ENCODE peak calls at places on chromosomes 3 and 15, in eight cellular contexts. K is suprapubic skin, T is A549, E is colonic mucosa, Y is psoas muscle, N is heart left ventricle, S is HCT116, M is esophagus squamous epithelium. R is an unnamed sample.

GRCh38 chr3:11096266-11097135 is 57.8 kb upstream of the HRH1 start:
- DNase-seq in T (peak; percentile 73), S (peak; percentile 74), M (no peak), Y (peak; percentile 77), N (peak; percentile 87), K (peak; percentile 81), E (peak; percentile 38), R (peak; percentile 85)

GRCh38 chr3:168034152-168034928 is 61.4 kb downstream of the GOLIM4 start:
- DNase-seq in S (no peak), T (no peak), M (no peak), Y (no peak), K (no peak), E (no peak), N (no peak), R (no peak)

GRCh38 chr15:67296188-67296587 is 41.6 kb downstream of the IQCH start:
- DNase-seq in T (no peak), Y (no peak), M (no peak), N (no peak), K (no peak), S (no peak), E (no peak), R (no peak)

GRCh38 chr3:47533481-47533880 is 20.0 kb upstream of the ELP6 start:
- DNase-seq in K (no peak), N (no peak), M (no peak), S (no peak), Y (no peak), T (no peak), E (no peak), R (no peak)

GRCh38 chr15:29636140-29636539 is 186.1 kb downstream of the TJP1 start:
- DNase-seq in K (no peak), M (no peak), T (no peak), N (no peak), Y (no peak), E (peak; percentile 56), S (no peak), R (peak; percentile 71)

GRCh38 chr15:88708256-88709054 is 69.6 kb downstream of the ISG20 start:
- DNase-seq in N (no peak), E (no peak), S (no peak), T (no peak), M (no peak), K (peak; percentile 44), Y (no peak), R (no peak)

GRCh38 chr3:27165348-27165747 is 203.8 kb downstream of the NEK10 start:
- DNase-seq in K (no peak), T (no peak), E (no peak), S (no peak), N (no peak), Y (no peak), M (no peak), R (no peak)

GRCh38 chr3:144051211-144051610 is 79.6 kb downstream of the DIPK2A start:
- DNase-seq in T (no peak), N (no peak), Y (no peak), K (no peak), E (no peak), M (no peak), S (no peak), R (no peak)

GRCh38 chr3:171192176-171192854 is 165.8 kb upstream of the SLC2A2 start:
- DNase-seq in K (no peak), M (no peak), E (no peak), N (no peak), T (peak; percentile 42), S (peak; percentile 92), Y (no peak), R (no peak)

GRCh38 chr3:7520059-7520458 is 659.1 kb downstream of the GRM7 start:
- DNase-seq in K (no peak), M (no peak), E (no peak), Y (no peak), T (no peak), N (no peak), S (no peak), R (no peak)

GRCh38 chr3:105367063-105367405 is 325 bp downstream of the ALCAM start:
- DNase-seq in N (peak; percentile 48), T (no peak), M (no peak), E (peak; percentile 40), S (no peak), Y (no peak), K (peak; percentile 63), R (peak; percentile 77)

GRCh38 chr3:8658326-8659212 is 14.0 kb upstream of the SSUH2 start:
- DNase-seq in M (no peak), E (peak; percentile 34), N (peak; percentile 86), T (peak; percentile 81), K (peak; percentile 70), Y (peak; percentile 75), S (no peak), R (peak; percentile 89)

GRCh38 chr3:100210777-100211145 is 50.0 kb upstream of the TBC1D23 start:
- DNase-seq in E (no peak), N (no peak), M (no peak), S (no peak), T (no peak), Y (no peak), K (no peak), R (no peak)

GRCh38 chr3:151923901-151924300 is 50.5 kb downstream of the SUCNR1 start:
- DNase-seq in Y (no peak), M (no peak), T (no peak), S (no peak), E (no peak), N (no peak), K (no peak), R (no peak)

GRCh38 chr3:55483196-55484095 is 3.7 kb downstream of the WNT5A start:
- DNase-seq in S (no peak), K (no peak), M (no peak), E (no peak), Y (no peak), T (no peak), N (no peak), R (no peak)

GRCh38 chr15:35450492-35450891 is 95.5 kb downstream of the DPH6 start:
- DNase-seq in T (no peak), E (no peak), N (no peak), S (no peak), M (no peak), K (no peak), Y (no peak), R (no peak)

GRCh38 chr3:113097821-113098516 is 107.2 kb downstream of the GTPBP8 start:
- DNase-seq in K (no peak), T (peak; percentile 78), S (peak; percentile 80), N (no peak), M (no peak), Y (no peak), E (no peak), R (no peak)

GRCh38 chr15:25416693-25417092 is 22.1 kb downstream of the UBE3A start:
- DNase-seq in M (no peak), Y (no peak), E (no peak), K (no peak), S (no peak), N (no peak), T (no peak), R (no peak)

GRCh38 chr3:84136425-84136824 is 822.4 kb upstream of the CADM2 start:
- DNase-seq in E (no peak), S (no peak), Y (no peak), N (no peak), T (peak; percentile 2), K (no peak), M (no peak), R (no peak)

GRCh38 chr3:46316258-46316657 is 37.7 kb upstream of the CCR2 start:
- DNase-seq in M (no peak), S (no peak), T (no peak), Y (no peak), K (no peak), N (no peak), E (no peak), R (no peak)

GRCh38 chr3:146035366-146035765 is 125.6 kb downstream of the PLOD2 start:
- DNase-seq in K (no peak), T (no peak), N (no peak), E (no peak), S (no peak), Y (no peak), M (no peak), R (no peak)

GRCh38 chr3:118987466-118987865 is 47.2 kb downstream of the IGSF11 start:
- DNase-seq in T (no peak), K (no peak), N (no peak), E (peak; percentile 18), M (no peak), Y (no peak), S (no peak), R (no peak)

GRCh38 chr3:105364113-105364512 is 2.6 kb upstream of the ALCAM start:
- DNase-seq in Y (no peak), K (no peak), M (no peak), T (no peak), N (no peak), E (no peak), S (no peak), R (no peak)

GRCh38 chr15:45970542-45970941 is 335.7 kb downstream of the SQOR start:
- DNase-seq in T (no peak), Y (no peak), N (no peak), K (no peak), M (no peak), S (no peak), E (no peak), R (no peak)

GRCh38 chr3:79490165-79491028 is 277.4 kb downstream of the ROBO1 start:
- DNase-seq in T (no peak), N (no peak), M (no peak), E (peak; percentile 32), K (no peak), Y (peak; percentile 66), S (no peak), R (peak; percentile 65)
- TF ChIP-seq CTCF in T (no peak), N (no peak), M (no peak), E (no peak), K (no peak), Y (no peak), S (no peak), R (no peak)

GRCh38 chr3:28905798-28906197 is 375.1 kb upstream of the RBMS3 start:
- DNase-seq in T (no peak), S (no peak), K (no peak), M (no peak), N (no peak), Y (no peak), E (no peak), R (no peak)
- H3K4me1 ChIP-seq in T (no peaks in the 10 kb centered on the region), S (no peaks in the 10 kb centered on the region), K (no peaks in the 10 kb centered on the region), M (peaks cover 6% of the 10 kb centered on the region), N (no peaks in the 10 kb centered on the region), Y (no peaks in the 10 kb centered on the region), E (no peaks in the 10 kb centered on the region), R (peaks cover 6% of the 10 kb centered on the region)

GRCh38 chr15:85750807-85751730 is 43.7 kb downstream of the KLHL25 start:
- DNase-seq in N (no peak), M (no peak), K (peak; percentile 70), T (no peak), Y (peak; percentile 59), S (no peak), E (no peak), R (no peak)
- H3K27ac ChIP-seq in N (peak overlapping the region; percentile 76), M (peak overlapping the region; percentile 42), K (peak overlapping the region; percentile 24), T (peak overlapping the region; percentile 8), Y (peak overlapping the region; percentile 64), S (no peak overlapping the region), E (no peak overlapping the region), R (peak overlapping the region; percentile 65)

DNA sequence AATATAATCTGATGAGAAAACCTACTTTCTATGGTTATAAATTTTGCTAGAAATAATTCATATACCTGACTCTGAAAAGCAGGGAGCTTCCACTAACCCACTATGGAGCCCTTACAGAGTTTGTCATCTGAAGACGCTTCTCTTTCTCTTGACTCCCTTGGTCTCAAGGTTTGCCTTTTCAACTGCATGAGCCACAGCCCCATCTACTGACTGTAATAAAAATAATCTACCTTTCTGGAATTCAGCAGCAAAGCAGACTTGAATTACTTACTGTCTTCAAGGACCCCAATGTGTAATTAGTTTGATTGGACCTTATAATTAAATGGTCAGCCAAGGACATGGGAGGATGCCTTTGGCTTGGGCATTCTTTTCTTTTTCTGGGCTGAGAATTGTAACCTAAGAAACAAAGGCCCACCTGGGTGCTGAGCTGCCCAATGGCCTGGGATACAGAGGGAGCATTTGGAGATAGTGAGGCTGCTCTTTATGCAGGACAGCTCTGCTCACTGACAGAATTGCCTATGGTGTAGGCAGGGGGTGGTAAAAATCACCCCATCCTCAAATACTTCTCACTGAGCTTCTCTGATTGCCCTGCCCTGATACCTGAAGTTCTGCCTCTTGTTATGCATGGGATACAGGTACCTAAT is 178.6 kb upstream of the TRIM42 start:
- DNase-seq in E (no peak), K (no peak), M (no peak), T (peak; percentile 13), S (no peak), N (no peak), Y (no peak), R (no peak)
- TF ChIP-seq CTCF in E (no peak), K (no peak), M (peak; percentile 44), T (peak; percentile 41), S (peak; percentile 41), N (peak; percentile 42), Y (peak; percentile 47), R (peak; percentile 41)